ENCODE peak calls at places on chromosomes 11 and 22, in seven cellular contexts. One of them, this sample, is unnamed.
A peak's percentile ranks its signal among the peaks of the same experiment; 100 is the strongest.

GRCh38 chr22:20563941-20564371 is 56.5 kb downstream of the MED15 start:
- DNase-seq in hepatocyte: no peak
- DNase-seq in A549: no peak
- DNase-seq in tibial artery: no peak
- DNase-seq in colonic mucosa: no peak
- DNase-seq in osteocyte: no peak
- DNase-seq in mucosa of descending colon: no peak
- DNase-seq in this sample: no peak

GRCh38 chr11:19827399-19828135 is 114.9 kb downstream of the NAV2 start:
- DNase-seq in hepatocyte: no peak
- DNase-seq in A549: peak; percentile 43
- DNase-seq in tibial artery: no peak
- DNase-seq in colonic mucosa: peak; percentile 25
- DNase-seq in osteocyte: no peak
- DNase-seq in mucosa of descending colon: no peak
- DNase-seq in this sample: no peak

GRCh38 chr22:33519140-33519973 is 400.9 kb downstream of the LARGE1 start:
- DNase-seq in hepatocyte: peak; percentile 79
- DNase-seq in A549: peak; percentile 71
- DNase-seq in tibial artery: no peak
- DNase-seq in colonic mucosa: peak; percentile 57
- DNase-seq in osteocyte: no peak
- DNase-seq in mucosa of descending colon: no peak
- DNase-seq in this sample: peak; percentile 52

GRCh38 chr11:96664108-96664507 is 274.3 kb downstream of the JRKL start:
- DNase-seq in hepatocyte: no peak
- DNase-seq in A549: no peak
- DNase-seq in tibial artery: no peak
- DNase-seq in colonic mucosa: no peak
- DNase-seq in osteocyte: no peak
- DNase-seq in mucosa of descending colon: no peak
- DNase-seq in this sample: no peak

GRCh38 chr22:29936186-29936585 is 53.2 kb downstream of the MTMR3 start:
- DNase-seq in hepatocyte: no peak
- DNase-seq in A549: peak; percentile 5
- DNase-seq in tibial artery: no peak
- DNase-seq in colonic mucosa: no peak
- DNase-seq in osteocyte: no peak
- DNase-seq in mucosa of descending colon: no peak
- DNase-seq in this sample: peak; percentile 10

GRCh38 chr11:15968461-15969130 is 387.8 kb downstream of the SOX6 start:
- DNase-seq in hepatocyte: no peak
- DNase-seq in A549: no peak
- DNase-seq in tibial artery: no peak
- DNase-seq in colonic mucosa: peak; percentile 20
- DNase-seq in osteocyte: no peak
- DNase-seq in mucosa of descending colon: no peak
- DNase-seq in this sample: no peak

GRCh38 chr11:1050581-1051355 is 14.2 kb upstream of the MUC6 start:
- DNase-seq in hepatocyte: peak; percentile 84
- DNase-seq in A549: peak; percentile 79
- DNase-seq in tibial artery: peak; percentile 72
- DNase-seq in colonic mucosa: peak; percentile 85
- DNase-seq in osteocyte: no peak
- DNase-seq in mucosa of descending colon: peak; percentile 93
- DNase-seq in this sample: peak; percentile 89

GRCh38 chr11:113935858-113936257 is 31.3 kb downstream of the HTR3B start:
- DNase-seq in hepatocyte: no peak
- DNase-seq in A549: no peak
- DNase-seq in tibial artery: no peak
- DNase-seq in colonic mucosa: no peak
- DNase-seq in osteocyte: no peak
- DNase-seq in mucosa of descending colon: no peak
- DNase-seq in this sample: no peak

GRCh38 chr22:36541831-36542391 is 12.9 kb upstream of the EIF3D start:
- DNase-seq in hepatocyte: peak; percentile 45
- DNase-seq in A549: peak; percentile 69
- DNase-seq in tibial artery: no peak
- DNase-seq in colonic mucosa: no peak
- DNase-seq in osteocyte: no peak
- DNase-seq in mucosa of descending colon: no peak
- DNase-seq in this sample: peak; percentile 75

GRCh38 chr11:44671234-44671633 is 55.5 kb upstream of the TSPAN18 start:
- DNase-seq in hepatocyte: no peak
- DNase-seq in A549: no peak
- DNase-seq in tibial artery: no peak
- DNase-seq in colonic mucosa: no peak
- DNase-seq in osteocyte: no peak
- DNase-seq in mucosa of descending colon: no peak
- DNase-seq in this sample: no peak

GRCh38 chr11:6556139-6556949 is 47.1 kb downstream of the RRP8 start:
- DNase-seq in hepatocyte: no peak
- DNase-seq in A549: no peak
- DNase-seq in tibial artery: no peak
- DNase-seq in colonic mucosa: no peak
- DNase-seq in osteocyte: no peak
- DNase-seq in mucosa of descending colon: no peak
- DNase-seq in this sample: no peak

GRCh38 chr11:10528121-10528520 is 12.9 kb downstream of the RNF141 start:
- DNase-seq in hepatocyte: no peak
- DNase-seq in A549: no peak
- DNase-seq in tibial artery: no peak
- DNase-seq in colonic mucosa: no peak
- DNase-seq in osteocyte: no peak
- DNase-seq in mucosa of descending colon: no peak
- DNase-seq in this sample: no peak

GRCh38 chr11:86355256-86355655 is 19.4 kb upstream of the CCDC81 start:
- DNase-seq in hepatocyte: no peak
- DNase-seq in A549: no peak
- DNase-seq in tibial artery: no peak
- DNase-seq in colonic mucosa: no peak
- DNase-seq in osteocyte: no peak
- DNase-seq in mucosa of descending colon: no peak
- DNase-seq in this sample: no peak

GRCh38 chr11:19892387-19892786 is 179.8 kb downstream of the NAV2 start:
- DNase-seq in hepatocyte: no peak
- DNase-seq in A549: no peak
- DNase-seq in tibial artery: no peak
- DNase-seq in colonic mucosa: no peak
- DNase-seq in osteocyte: no peak
- DNase-seq in mucosa of descending colon: no peak
- DNase-seq in this sample: no peak

DNA sequence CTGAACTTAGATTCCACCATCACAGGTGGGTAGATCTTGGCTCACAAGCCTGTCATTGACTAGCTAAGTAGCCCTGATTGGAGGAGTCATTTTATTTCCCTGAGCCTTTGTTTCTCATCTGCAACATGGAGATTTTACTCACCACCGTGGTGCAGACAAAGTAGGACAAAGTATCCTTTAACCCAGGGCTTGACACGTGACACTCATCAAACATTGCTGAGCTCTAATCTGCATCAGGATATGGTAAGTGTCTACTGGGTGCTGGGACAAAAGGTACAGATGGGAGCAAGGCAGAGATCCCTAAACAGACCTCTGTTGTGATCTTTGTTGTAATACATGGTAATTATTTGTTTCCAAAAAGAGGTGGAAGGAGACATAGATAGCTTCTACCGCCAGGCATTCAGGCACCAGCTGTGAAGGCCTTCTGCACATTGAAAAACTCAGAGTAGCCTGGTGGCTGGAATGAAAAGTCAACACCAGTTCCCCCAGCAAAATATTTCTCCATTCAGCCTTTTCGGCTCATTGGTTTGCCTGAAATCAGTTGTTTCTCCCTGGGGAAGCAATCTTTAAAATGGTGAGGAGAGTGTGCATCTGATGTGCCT is 18.3 kb upstream of the MICAL2 start:
- DNase-seq in hepatocyte: peak; percentile 57
- DNase-seq in A549: no peak
- DNase-seq in tibial artery: peak; percentile 1
- DNase-seq in colonic mucosa: peak; percentile 64
- DNase-seq in osteocyte: no peak
- DNase-seq in mucosa of descending colon: no peak
- DNase-seq in this sample: no peak
- TF ChIP-seq CTCF in hepatocyte: no peak
- TF ChIP-seq CTCF in A549: no peak
- TF ChIP-seq CTCF in tibial artery: peak; percentile 40
- TF ChIP-seq CTCF in colonic mucosa: no peak
- TF ChIP-seq CTCF in osteocyte: peak; percentile 46
- TF ChIP-seq CTCF in mucosa of descending colon: no peak
- TF ChIP-seq CTCF in this sample: no peak

GRCh38 chr11:61390161-61390560 is 2.2 kb upstream of the TMEM216 start:
- DNase-seq in hepatocyte: no peak
- DNase-seq in A549: no peak
- DNase-seq in tibial artery: no peak
- DNase-seq in colonic mucosa: no peak
- DNase-seq in osteocyte: no peak
- DNase-seq in mucosa of descending colon: no peak
- DNase-seq in this sample: no peak

DNA sequence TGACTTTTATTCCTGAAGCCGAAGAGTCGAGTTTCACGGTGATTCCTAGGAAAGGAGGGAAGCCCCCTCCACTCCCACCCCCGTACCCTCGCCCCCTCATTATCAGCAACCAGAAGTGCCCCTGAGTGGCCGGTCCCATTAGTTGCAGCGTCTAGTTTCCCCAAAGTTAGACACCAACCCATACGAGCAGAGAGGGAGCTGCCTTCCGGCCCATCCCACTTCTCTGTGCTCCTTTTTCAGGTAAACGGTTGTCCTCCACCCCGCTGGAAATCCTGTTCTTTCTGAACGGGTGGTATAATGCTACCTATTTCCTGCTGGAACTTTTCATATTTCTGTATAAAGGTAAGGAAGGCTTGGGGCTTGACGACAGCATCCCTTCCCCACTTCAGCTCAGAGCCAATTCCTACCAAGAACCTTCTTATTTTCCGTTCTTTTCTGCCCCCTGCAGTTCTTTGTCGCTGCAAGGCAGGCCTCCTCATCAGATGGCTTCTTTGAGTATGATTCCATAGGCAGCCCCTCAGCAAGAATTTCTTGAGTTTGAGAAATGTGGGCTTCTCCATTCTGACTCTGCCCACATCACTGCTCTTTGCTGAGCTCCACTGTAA is 706 bp downstream of the TMEM216 start:
- DNase-seq in hepatocyte: peak; percentile 48
- DNase-seq in A549: peak; percentile 28
- DNase-seq in tibial artery: no peak
- DNase-seq in colonic mucosa: peak; percentile 34
- DNase-seq in osteocyte: no peak
- DNase-seq in mucosa of descending colon: no peak
- DNase-seq in this sample: no peak
- TF ChIP-seq CTCF in hepatocyte: peak; percentile 36
- TF ChIP-seq CTCF in A549: peak; percentile 32
- TF ChIP-seq CTCF in tibial artery: no peak
- TF ChIP-seq CTCF in colonic mucosa: no peak
- TF ChIP-seq CTCF in osteocyte: peak; percentile 36
- TF ChIP-seq CTCF in mucosa of descending colon: no peak
- TF ChIP-seq CTCF in this sample: no peak

GRCh38 chr22:39567135-39567946 is 3.2 kb upstream of the CACNA1I start:
- DNase-seq in hepatocyte: no peak
- DNase-seq in A549: no peak
- DNase-seq in tibial artery: no peak
- DNase-seq in colonic mucosa: no peak
- DNase-seq in osteocyte: no peak
- DNase-seq in mucosa of descending colon: no peak
- DNase-seq in this sample: no peak
- TF ChIP-seq CTCF in hepatocyte: no peak
- TF ChIP-seq CTCF in A549: no peak
- TF ChIP-seq CTCF in tibial artery: no peak
- TF ChIP-seq CTCF in colonic mucosa: no peak
- TF ChIP-seq CTCF in osteocyte: no peak
- TF ChIP-seq CTCF in mucosa of descending colon: no peak
- TF ChIP-seq CTCF in this sample: no peak

GRCh38 chr11:60915250-60915914 is 1.4 kb downstream of the TMEM109 start:
- DNase-seq in hepatocyte: peak; percentile 74
- DNase-seq in A549: peak; percentile 60
- DNase-seq in tibial artery: peak; percentile 77
- DNase-seq in colonic mucosa: peak; percentile 72
- DNase-seq in osteocyte: no peak
- DNase-seq in mucosa of descending colon: peak; percentile 70
- DNase-seq in this sample: peak; percentile 79
- TF ChIP-seq CTCF in hepatocyte: peak; percentile 42
- TF ChIP-seq CTCF in A549: peak; percentile 51
- TF ChIP-seq CTCF in tibial artery: peak; percentile 29
- TF ChIP-seq CTCF in colonic mucosa: no peak
- TF ChIP-seq CTCF in osteocyte: peak; percentile 53
- TF ChIP-seq CTCF in mucosa of descending colon: no peak
- TF ChIP-seq CTCF in this sample: no peak

GRCh38 chr22:41468381-41469217 is at the start of the genes ACO2 and PHF5A:
- DNase-seq in hepatocyte: peak; percentile 98
- DNase-seq in A549: peak; percentile 96
- DNase-seq in tibial artery: peak; percentile 98
- DNase-seq in colonic mucosa: peak; percentile 98
- DNase-seq in osteocyte: peak; percentile 98
- DNase-seq in mucosa of descending colon: peak; percentile 99
- DNase-seq in this sample: peak; percentile 97

GRCh38 chr22:41471606-41472005 is 2.7 kb downstream of the ACO2 start:
- DNase-seq in hepatocyte: peak; percentile 52
- DNase-seq in A549: no peak
- DNase-seq in tibial artery: no peak
- DNase-seq in colonic mucosa: no peak
- DNase-seq in osteocyte: no peak
- DNase-seq in mucosa of descending colon: no peak
- DNase-seq in this sample: no peak

GRCh38 chr22:41474878-41475451 is 6.0 kb downstream of the ACO2 start:
- DNase-seq in hepatocyte: peak; percentile 32
- DNase-seq in A549: no peak
- DNase-seq in tibial artery: no peak
- DNase-seq in colonic mucosa: no peak
- DNase-seq in osteocyte: no peak
- DNase-seq in mucosa of descending colon: no peak
- DNase-seq in this sample: no peak

GRCh38 chr22:41469218-41469851 is 418 bp downstream of the ACO2 start:
- DNase-seq in hepatocyte: peak; percentile 66
- DNase-seq in A549: no peak
- DNase-seq in tibial artery: no peak
- DNase-seq in colonic mucosa: peak; percentile 82
- DNase-seq in osteocyte: no peak
- DNase-seq in mucosa of descending colon: no peak
- DNase-seq in this sample: no peak
- TF ChIP-seq CTCF in hepatocyte: no peak
- TF ChIP-seq CTCF in A549: no peak
- TF ChIP-seq CTCF in tibial artery: no peak
- TF ChIP-seq CTCF in colonic mucosa: no peak
- TF ChIP-seq CTCF in osteocyte: no peak
- TF ChIP-seq CTCF in mucosa of descending colon: no peak
- TF ChIP-seq CTCF in this sample: no peak

GRCh38 chr11:131397666-131398065 is 27.3 kb downstream of the NTM start:
- DNase-seq in hepatocyte: no peak
- DNase-seq in A549: no peak
- DNase-seq in tibial artery: no peak
- DNase-seq in colonic mucosa: no peak
- DNase-seq in osteocyte: no peak
- DNase-seq in mucosa of descending colon: no peak
- DNase-seq in this sample: no peak

GRCh38 chr11:131389582-131389981 is 19.2 kb downstream of the NTM start:
- DNase-seq in hepatocyte: no peak
- DNase-seq in A549: no peak
- DNase-seq in tibial artery: no peak
- DNase-seq in colonic mucosa: no peak
- DNase-seq in osteocyte: no peak
- DNase-seq in mucosa of descending colon: no peak
- DNase-seq in this sample: no peak

GRCh38 chr11:131391161-131391560 is 20.7 kb downstream of the NTM start:
- DNase-seq in hepatocyte: no peak
- DNase-seq in A549: no peak
- DNase-seq in tibial artery: no peak
- DNase-seq in colonic mucosa: no peak
- DNase-seq in osteocyte: no peak
- DNase-seq in mucosa of descending colon: no peak
- DNase-seq in this sample: no peak

GRCh38 chr11:131392528-131393255 is 22.3 kb downstream of the NTM start:
- DNase-seq in hepatocyte: peak; percentile 38
- DNase-seq in A549: peak; percentile 1
- DNase-seq in tibial artery: no peak
- DNase-seq in colonic mucosa: no peak
- DNase-seq in osteocyte: no peak
- DNase-seq in mucosa of descending colon: no peak
- DNase-seq in this sample: no peak
- TF ChIP-seq CTCF in hepatocyte: peak; percentile 19
- TF ChIP-seq CTCF in A549: no peak
- TF ChIP-seq CTCF in tibial artery: no peak
- TF ChIP-seq CTCF in colonic mucosa: no peak
- TF ChIP-seq CTCF in osteocyte: no peak
- TF ChIP-seq CTCF in mucosa of descending colon: no peak
- TF ChIP-seq CTCF in this sample: no peak